ENCODE peak calls at places on chromosomes 11 and 22, in four cellular contexts. One of them, this sample, is unnamed.

GRCh38 chr11:133924661-133925060 is 32.1 kb downstream of the IGSF9B start:
- DNase-seq in mucosa of descending colon: no peak
- DNase-seq in astrocyte of the cerebellum: no peak
- DNase-seq in NB4: no peak
- DNase-seq in this sample: no peak

GRCh38 chr11:540583-541432 is 3.5 kb downstream of the LRRC56 start:
- DNase-seq in mucosa of descending colon: peak
- DNase-seq in astrocyte of the cerebellum: no peak
- DNase-seq in NB4: no peak
- DNase-seq in this sample: no peak

GRCh38 chr11:44812971-44813370 is 86.2 kb downstream of the TSPAN18 start:
- DNase-seq in mucosa of descending colon: no peak
- DNase-seq in astrocyte of the cerebellum: no peak
- DNase-seq in NB4: no peak
- DNase-seq in this sample: no peak

GRCh38 chr22:46088541-46089311 is 61.6 kb upstream of the PPARA start:
- DNase-seq in astrocyte of the cerebellum: no peak
- DNase-seq in NB4: no peak
- DNase-seq in mucosa of descending colon: no peak
- DNase-seq in this sample: no peak

GRCh38 chr11:2790581-2790925 is 90.8 kb upstream of the KCNQ1OT1 start:
- DNase-seq in NB4: no peak
- DNase-seq in mucosa of descending colon: no peak
- DNase-seq in astrocyte of the cerebellum: no peak
- DNase-seq in this sample: no peak

GRCh38 chr11:77154381-77155081 is 26.5 kb downstream of the MYO7A start:
- DNase-seq in NB4: no peak
- DNase-seq in astrocyte of the cerebellum: no peak
- DNase-seq in mucosa of descending colon: peak
- DNase-seq in this sample: no peak

GRCh38 chr22:27075028-27075678 is 417.8 kb downstream of the MIAT start:
- DNase-seq in astrocyte of the cerebellum: no peak
- DNase-seq in NB4: peak
- DNase-seq in mucosa of descending colon: no peak
- DNase-seq in this sample: no peak

GRCh38 chr11:15038963-15039362 is 34.4 kb upstream of the CALCB start:
- DNase-seq in NB4: peak
- DNase-seq in mucosa of descending colon: no peak
- DNase-seq in astrocyte of the cerebellum: no peak
- DNase-seq in this sample: no peak

GRCh38 chr11:57499413-57499982 is 16.0 kb downstream of the SLC43A1 start:
- DNase-seq in NB4: peak
- DNase-seq in astrocyte of the cerebellum: peak
- DNase-seq in mucosa of descending colon: peak
- DNase-seq in this sample: peak

GRCh38 chr22:17369553-17370035 is 334 bp downstream of the CECR2 start:
- DNase-seq in astrocyte of the cerebellum: no peak
- DNase-seq in mucosa of descending colon: peak
- DNase-seq in NB4: peak
- DNase-seq in this sample: no peak

GRCh38 chr11:29616611-29617010 is 400.2 kb downstream of the KCNA4 start:
- DNase-seq in NB4: peak
- DNase-seq in mucosa of descending colon: no peak
- DNase-seq in astrocyte of the cerebellum: peak
- DNase-seq in this sample: no peak

GRCh38 chr11:27241316-27242122 is 121.5 kb downstream of the CCDC34 start:
- DNase-seq in NB4: no peak
- DNase-seq in astrocyte of the cerebellum: peak
- DNase-seq in mucosa of descending colon: no peak
- DNase-seq in this sample: no peak

GRCh38 chr22:37431366-37431765 is 4.1 kb upstream of the ELFN2 start:
- DNase-seq in mucosa of descending colon: no peak
- DNase-seq in astrocyte of the cerebellum: no peak
- DNase-seq in NB4: no peak
- DNase-seq in this sample: no peak

DNA sequence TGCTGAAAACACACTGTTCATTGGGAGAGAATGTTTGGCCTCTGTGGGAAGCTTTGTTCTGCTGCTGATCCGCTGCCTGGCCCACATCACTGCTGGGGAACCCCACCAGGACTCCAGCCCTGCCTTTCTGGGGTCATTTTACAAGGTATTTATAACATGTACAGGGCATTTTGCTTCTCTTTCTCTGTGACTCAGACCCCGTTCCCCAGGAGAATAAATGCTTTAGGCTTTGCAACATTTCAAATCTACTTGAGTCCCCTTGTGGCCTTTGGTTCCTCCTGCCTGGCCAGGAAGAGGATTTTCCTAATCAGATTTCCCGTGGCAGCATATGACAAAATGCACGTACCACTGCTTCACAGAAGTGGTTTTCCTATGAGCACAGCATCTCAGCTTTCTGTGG is 43.0 kb downstream of the BTG4 start:
- DNase-seq in mucosa of descending colon: no peak
- DNase-seq in NB4: peak
- DNase-seq in astrocyte of the cerebellum: no peak
- DNase-seq in this sample: no peak
- TF ChIP-seq CTCF in mucosa of descending colon: no peak
- TF ChIP-seq CTCF in NB4: no peak
- TF ChIP-seq CTCF in astrocyte of the cerebellum: no peak
- TF ChIP-seq CTCF in this sample: no peak

GRCh38 chr22:24591286-24591830 is 1.5 kb downstream of the LRRC75B start:
- DNase-seq in astrocyte of the cerebellum: no peak
- DNase-seq in mucosa of descending colon: no peak
- DNase-seq in NB4: no peak
- DNase-seq in this sample: no peak

GRCh38 chr22:24592144-24592845 is 578 bp downstream of the LRRC75B start:
- DNase-seq in NB4: no peak
- DNase-seq in mucosa of descending colon: peak
- DNase-seq in astrocyte of the cerebellum: no peak
- DNase-seq in this sample: no peak

GRCh38 chr22:24594569-24595120 is 1.8 kb upstream of the LRRC75B start:
- DNase-seq in astrocyte of the cerebellum: no peak
- DNase-seq in mucosa of descending colon: no peak
- DNase-seq in NB4: no peak
- DNase-seq in this sample: no peak

GRCh38 chr22:24593810-24594568 is 1.1 kb upstream of the LRRC75B start:
- DNase-seq in NB4: no peak
- DNase-seq in astrocyte of the cerebellum: no peak
- DNase-seq in mucosa of descending colon: peak
- DNase-seq in this sample: no peak

GRCh38 chr22:24592846-24593809 is at the start of gene LRRC75B:
- DNase-seq in NB4: peak
- DNase-seq in mucosa of descending colon: peak
- DNase-seq in astrocyte of the cerebellum: peak
- DNase-seq in this sample: peak
- H3K4me3 ChIP-seq in NB4: peak
- H3K4me3 ChIP-seq in mucosa of descending colon: peak
- H3K4me3 ChIP-seq in astrocyte of the cerebellum: peak
- H3K4me3 ChIP-seq in this sample: peak

GRCh38 chr11:19984048-19984742 is 176.1 kb downstream of the DBX1 start:
- DNase-seq in mucosa of descending colon: no peak
- DNase-seq in astrocyte of the cerebellum: no peak
- DNase-seq in NB4: no peak
- DNase-seq in this sample: no peak

GRCh38 chr11:19987243-19987870 is 172.9 kb downstream of the DBX1 start:
- DNase-seq in astrocyte of the cerebellum: no peak
- DNase-seq in mucosa of descending colon: no peak
- DNase-seq in NB4: no peak
- DNase-seq in this sample: no peak

GRCh38 chr11:19982761-19983495 is 177.3 kb downstream of the DBX1 start:
- DNase-seq in astrocyte of the cerebellum: no peak
- DNase-seq in mucosa of descending colon: no peak
- DNase-seq in NB4: no peak
- DNase-seq in this sample: no peak

GRCh38 chr11:19988598-19988997 is 171.7 kb downstream of the DBX1 start:
- DNase-seq in astrocyte of the cerebellum: peak
- DNase-seq in mucosa of descending colon: no peak
- DNase-seq in NB4: no peak
- DNase-seq in this sample: no peak

DNA sequence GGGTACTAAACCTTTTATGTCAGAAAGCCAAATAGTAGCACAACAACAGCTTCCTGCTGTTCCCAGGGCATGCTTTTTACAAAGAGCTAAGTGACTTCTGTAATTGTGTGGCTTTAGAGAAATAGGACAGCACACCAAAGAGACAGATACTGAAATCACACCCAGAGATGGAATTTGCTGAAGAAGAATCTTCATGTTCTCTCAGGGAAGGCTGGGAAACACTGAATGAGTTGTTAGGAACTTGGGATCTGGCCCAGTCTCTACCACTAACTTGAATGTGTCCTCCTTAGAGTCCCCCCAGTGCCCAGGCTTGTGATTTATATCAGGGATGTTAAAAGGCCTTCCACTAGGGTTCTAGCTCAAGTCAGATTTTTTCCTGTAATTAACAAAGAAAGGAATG is 175.2 kb downstream of the DBX1 start:
- DNase-seq in astrocyte of the cerebellum: no peak
- DNase-seq in mucosa of descending colon: no peak
- DNase-seq in NB4: no peak
- DNase-seq in this sample: no peak
- TF ChIP-seq CTCF in astrocyte of the cerebellum: no peak
- TF ChIP-seq CTCF in mucosa of descending colon: no peak
- TF ChIP-seq CTCF in NB4: no peak
- TF ChIP-seq CTCF in this sample: no peak

GRCh38 chr11:111938687-111939160 is 1.6 kb downstream of the DIXDC1 start:
- DNase-seq in NB4: peak
- DNase-seq in astrocyte of the cerebellum: no peak
- DNase-seq in mucosa of descending colon: no peak
- DNase-seq in this sample: no peak
- H3K4me3 ChIP-seq in NB4: peak
- H3K4me3 ChIP-seq in astrocyte of the cerebellum: peak
- H3K4me3 ChIP-seq in mucosa of descending colon: no peak
- H3K4me3 ChIP-seq in this sample: peak

DNA sequence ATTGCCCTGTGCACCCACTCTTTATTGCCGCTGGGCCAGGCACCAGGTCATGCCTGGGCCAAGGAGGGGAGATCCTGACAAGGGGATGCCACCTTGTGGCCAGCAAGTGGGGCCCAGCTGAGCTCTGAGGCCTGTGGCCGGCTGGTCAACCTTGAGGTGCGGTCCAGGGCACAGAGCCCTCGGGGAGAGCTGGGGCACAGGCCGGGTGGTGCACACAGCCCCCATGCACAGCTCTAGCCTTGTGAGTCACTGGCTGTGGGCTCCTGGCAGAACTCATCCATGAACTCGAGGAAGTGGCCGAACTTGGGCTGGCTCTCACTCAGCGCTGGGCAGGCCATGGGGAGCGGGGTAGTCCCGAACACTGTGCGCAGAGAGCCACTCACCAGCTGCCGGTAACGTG is 94.3 kb downstream of the RNF169 start:
- DNase-seq in NB4: no peak
- DNase-seq in astrocyte of the cerebellum: no peak
- DNase-seq in mucosa of descending colon: no peak
- DNase-seq in this sample: no peak
- TF ChIP-seq CTCF in NB4: no peak
- TF ChIP-seq CTCF in astrocyte of the cerebellum: no peak
- TF ChIP-seq CTCF in mucosa of descending colon: no peak
- TF ChIP-seq CTCF in this sample: no peak

DNA sequence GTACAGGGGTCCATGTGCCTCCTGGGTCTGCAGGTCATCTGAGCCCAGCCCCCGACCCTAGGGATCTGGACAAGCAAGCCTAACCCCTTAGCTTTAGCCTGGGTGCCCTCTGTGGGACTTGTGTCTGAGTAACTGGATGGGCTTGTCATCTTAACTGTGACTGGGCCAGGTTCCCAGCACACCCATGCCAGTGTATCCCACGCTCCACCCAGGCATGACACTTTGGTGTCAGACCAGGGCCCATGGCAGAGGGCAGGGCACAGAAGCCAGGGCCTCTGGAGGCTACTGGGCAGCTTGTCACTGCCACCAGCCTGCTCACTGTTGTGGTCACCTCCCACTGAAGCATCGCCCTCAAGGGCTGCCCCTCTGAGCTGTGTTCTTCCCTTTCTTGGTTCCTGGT is 80.7 kb downstream of the ST3GAL4 start:
- DNase-seq in mucosa of descending colon: no peak
- DNase-seq in astrocyte of the cerebellum: no peak
- DNase-seq in NB4: peak
- DNase-seq in this sample: no peak
- H3K4me3 ChIP-seq in mucosa of descending colon: no peak
- H3K4me3 ChIP-seq in astrocyte of the cerebellum: no peak
- H3K4me3 ChIP-seq in NB4: no peak
- H3K4me3 ChIP-seq in this sample: no peak

This sample was measured in HFF-Myc.